ENCODE peak calls at places on chromosomes 5 and 9, in four cellular contexts. D is right cardiac atrium, P is left lung, I is ascending aorta. H is an unnamed sample.

GRCh38 chr5:119417891-119418781 is 34.2 kb upstream of the HSD17B4 start:
- DNase-seq in P (no peak), I (no peak), D (no peak), H (no peak)

GRCh38 chr5:746258-746761 is 38.2 kb downstream of the ZDHHC11B start:
- DNase-seq in I (no peak), P (no peak), D (no peak), H (no peak)

GRCh38 chr9:73149371-73150067 is 2.1 kb upstream of the ANXA1 start:
- DNase-seq in D (no peak), P (no peak), I (no peak), H (no peak)

GRCh38 chr5:73648490-73648889 is 22.5 kb downstream of the ARHGEF28 start:
- DNase-seq in D (no peak), P (no peak), I (no peak), H (no peak)

GRCh38 chr9:131254107-131254491 is 22.2 kb downstream of the FAM78A start:
- DNase-seq in D (peak; percentile 85), P (peak; percentile 71), I (no peak), H (no peak)

GRCh38 chr9:20015427-20015931 is 226.6 kb upstream of the SLC24A2 start:
- DNase-seq in D (no peak), P (no peak), I (no peak), H (no peak)

GRCh38 chr5:173969167-173970049 is 19.6 kb upstream of the C5orf47 start:
- DNase-seq in P (no peak), I (no peak), D (no peak), H (no peak)

GRCh38 chr9:114285166-114285867 is 37.6 kb upstream of the ORM1 start:
- DNase-seq in I (peak; percentile 10), P (peak; percentile 75), D (peak; percentile 70), H (no peak)

GRCh38 chr5:90916947-90917800 is 358.6 kb downstream of the ADGRV1 start:
- DNase-seq in P (no peak), I (no peak), D (no peak), H (no peak)

GRCh38 chr5:58450018-58450417 is 9.9 kb downstream of the PLK2 start:
- DNase-seq in P (no peak), D (no peak), I (no peak), H (no peak)

GRCh38 chr5:96517294-96517693 is 84.2 kb upstream of the PCSK1 start:
- DNase-seq in P (no peak), I (no peak), D (no peak), H (no peak)

GRCh38 chr9:14096182-14096922 is 217.6 kb downstream of the NFIB start:
- DNase-seq in D (peak; percentile 47), P (no peak), I (no peak), H (no peak)

GRCh38 chr5:139282195-139282557 is 11.4 kb upstream of the MATR3 start:
- DNase-seq in I (no peak), D (no peak), P (no peak), H (no peak)

DNA sequence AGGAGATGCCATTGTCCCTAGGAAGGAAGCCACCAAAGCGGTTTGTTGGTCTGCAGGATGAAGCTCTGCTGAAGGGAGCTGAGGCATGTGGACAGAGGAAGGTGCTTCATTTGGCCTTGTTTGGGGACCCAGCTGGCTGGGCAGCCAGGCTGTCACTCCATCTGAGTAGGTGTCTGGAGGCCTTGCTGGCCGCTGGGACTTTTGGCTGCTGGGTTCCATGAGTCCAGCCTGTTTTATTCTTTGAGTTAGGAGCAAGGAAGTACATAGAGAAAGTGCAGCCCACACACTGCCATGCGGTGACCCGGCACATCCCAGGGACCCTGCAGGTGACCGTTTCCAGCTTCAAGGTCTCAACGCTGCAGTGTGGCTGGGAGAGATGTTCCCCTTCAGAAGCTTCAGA is 251.2 kb upstream of the IRX4 start:
- DNase-seq in D (no peak), P (no peak), I (no peak), H (no peak)
- H3K9me3 ChIP-seq in D (no peaks in the 10 kb centered on the region), P (no peaks in the 10 kb centered on the region), I (no peaks in the 10 kb centered on the region), H (no peaks in the 10 kb centered on the region)

GRCh38 chr5:140785905-140786686 is at the start of gene PCDHA1:
- DNase-seq in I (no peak), P (no peak), D (no peak), H (no peak)
- H3K9me3 ChIP-seq in I (peaks cover 19% of the 10 kb centered on the region), P (no peaks in the 10 kb centered on the region), D (peaks cover 14% of the 10 kb centered on the region), H (peaks cover 11% of the 10 kb centered on the region)

GRCh38 chr5:142944140-142944539 is 174.0 kb downstream of the ARHGAP26 start:
- DNase-seq in D (no peak), P (no peak), I (no peak), H (no peak)

GRCh38 chr5:142945321-142945720 is 175.1 kb downstream of the ARHGAP26 start:
- DNase-seq in I (no peak), P (no peak), D (no peak), H (no peak)

GRCh38 chr5:142945845-142946244 is 175.7 kb downstream of the ARHGAP26 start:
- DNase-seq in D (no peak), I (no peak), P (no peak), H (no peak)

GRCh38 chr5:142941217-142941616 is 171.0 kb downstream of the ARHGAP26 start:
- DNase-seq in I (no peak), P (no peak), D (no peak), H (no peak)

DNA sequence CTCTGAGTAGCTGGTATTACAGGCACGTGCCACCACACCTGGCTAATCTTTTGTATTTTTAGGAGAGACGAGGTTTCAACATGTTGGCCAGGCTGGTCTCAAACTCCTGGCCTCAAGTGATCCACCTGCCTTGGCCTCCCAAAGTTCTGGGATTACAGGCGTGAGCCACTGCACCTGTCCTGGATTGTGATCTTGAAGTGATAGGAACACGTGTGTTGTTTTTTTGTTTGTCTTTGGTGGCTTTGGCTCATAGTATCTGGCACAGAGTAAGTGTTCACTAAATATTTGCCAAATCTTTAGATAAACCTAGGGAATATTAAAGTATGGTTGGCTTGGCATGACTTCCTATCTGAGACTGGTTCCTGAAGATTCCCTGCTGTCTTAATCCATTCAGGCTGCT is 172.7 kb downstream of the ARHGAP26 start:
- DNase-seq in I (no peak), P (no peak), D (no peak), H (no peak)
- H3K9me3 ChIP-seq in I (no peaks in the 10 kb centered on the region), P (no peaks in the 10 kb centered on the region), D (no peaks in the 10 kb centered on the region), H (no peaks in the 10 kb centered on the region)

GRCh38 chr9:81320909-81321482 is 368.4 kb downstream of the TLE1 start:
- DNase-seq in P (no peak), I (no peak), D (no peak), H (no peak)
- H3K9me3 ChIP-seq in P (no peaks in the 10 kb centered on the region), I (peaks cover 15% of the 10 kb centered on the region), D (no peaks in the 10 kb centered on the region), H (no peaks in the 10 kb centered on the region)

GRCh38 chr9:96813607-96814006 is 35.7 kb upstream of the ZNF510 start:
- DNase-seq in I (no peak), D (no peak), P (no peak), H (no peak)
- H3K9me3 ChIP-seq in I (peaks cover 74% of the 10 kb centered on the region), D (peaks cover 8% of the 10 kb centered on the region), P (peaks cover 6% of the 10 kb centered on the region), H (peaks cover 34% of the 10 kb centered on the region)